ENCODE peak calls at places on chromosomes 6 and 20, in four cellular contexts. C is IMR-90, A is mesendoderm, F is H1. S is an unnamed sample.

GRCh38 chr6:137749595-137750215 is 117.4 kb upstream of the TNFAIP3 start:
- DNase-seq in C (peak; percentile 21), A (no peak), F (no peak), S (no peak)

GRCh38 chr20:2246081-2246491 is 49.7 kb upstream of the TGM3 start:
- DNase-seq in C (no peak), A (peak; percentile 18), F (no peak), S (peak; percentile 38)

GRCh38 chr20:7361321-7361720 is 578.9 kb downstream of the HAO1 start:
- DNase-seq in C (no peak), A (no peak), F (no peak), S (no peak)

GRCh38 chr6:79878142-79878748 is 69.1 kb downstream of the ELOVL4 start:
- DNase-seq in C (no peak), A (no peak), F (no peak), S (no peak)

GRCh38 chr6:116286773-116287358 is 7.1 kb upstream of the TSPYL1 start:
- DNase-seq in C (peak; percentile 25), A (no peak), F (no peak), S (no peak)

GRCh38 chr20:23946206-23946605 is 42.4 kb downstream of the GGTLC1 start:
- DNase-seq in C (no peak), A (no peak), F (no peak), S (no peak)

GRCh38 chr6:101114703-101115102 is 233.6 kb upstream of the ASCC3 start:
- DNase-seq in C (peak; percentile 20), A (peak; percentile 68), F (no peak), S (no peak)

GRCh38 chr20:59013031-59013951 is 5.9 kb upstream of the TUBB1 start:
- DNase-seq in C (no peak), A (no peak), F (peak; percentile 35), S (no peak)

GRCh38 chr6:149567194-149567586 is 1.0 kb downstream of the GINM1 start:
- DNase-seq in C (no peak), A (no peak), F (no peak), S (no peak)

GRCh38 chr6:151389640-151390275 is 1.6 kb downstream of the ZBTB2 start:
- DNase-seq in C (peak; percentile 59), A (peak; percentile 88), F (no peak), S (peak; percentile 45)

GRCh38 chr6:151948007-151948745 is 140.7 kb downstream of the ESR1 start:
- DNase-seq in C (no peak), A (peak; percentile 21), F (no peak), S (no peak)

GRCh38 chr20:9474835-9475413 is 39.5 kb upstream of the LAMP5 start:
- DNase-seq in C (peak; percentile 53), A (no peak), F (no peak), S (no peak)

GRCh38 chr20:11993886-11994466 is 76.3 kb downstream of the BTBD3 start:
- DNase-seq in C (no peak), A (peak; percentile 83), F (no peak), S (peak; percentile 38)

GRCh38 chr6:55704421-55704820 is 125.4 kb upstream of the HMGCLL1 start:
- DNase-seq in C (peak; percentile 82), A (peak; percentile 3), F (no peak), S (no peak)

GRCh38 chr6:18439581-18439980 is 52.4 kb downstream of the RNF144B start:
- DNase-seq in C (no peak), A (no peak), F (no peak), S (no peak)

GRCh38 chr20:52031574-52032303 is 159.8 kb downstream of the ZFP64 start:
- DNase-seq in C (peak; percentile 88), A (peak; percentile 16), F (no peak), S (no peak)

GRCh38 chr6:40232698-40233097 is 298.4 kb upstream of the MOCS1 start:
- DNase-seq in C (no peak), A (peak; percentile 10), F (no peak), S (no peak)

DNA sequence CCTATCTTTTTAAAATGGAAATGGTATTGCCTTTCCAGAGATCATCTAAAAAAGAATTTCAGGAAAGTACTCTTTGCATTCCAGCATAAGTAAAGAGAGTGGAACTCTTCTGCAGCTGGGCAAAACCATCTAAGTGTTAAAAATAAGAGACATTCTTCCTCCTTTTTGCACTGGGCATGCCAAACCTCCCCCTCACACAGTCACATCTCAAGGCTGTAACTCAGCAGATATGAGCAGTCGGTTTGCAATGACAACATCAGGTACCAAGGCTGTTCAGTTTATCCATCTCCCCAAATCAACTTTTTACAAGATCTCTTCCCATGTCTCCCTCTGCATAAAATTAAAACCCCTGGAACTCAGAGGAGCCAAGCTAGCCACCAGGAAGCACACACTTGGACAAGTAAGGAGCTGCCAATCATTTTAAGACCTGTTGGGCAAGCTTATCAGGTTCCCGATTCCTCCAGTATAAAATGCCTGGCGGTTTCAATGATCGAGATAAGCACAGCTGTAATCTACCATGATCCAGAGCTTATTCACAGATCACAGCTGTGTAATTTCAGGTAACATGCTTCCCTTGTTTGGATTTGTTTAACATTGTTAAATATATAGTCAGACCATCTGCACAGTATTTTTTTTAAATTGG is 23.2 kb downstream of the ID4 start:
- DNase-seq in C (no peak), A (no peak), F (no peak), S (no peak)
- H4K5ac ChIP-seq in C (no peak overlapping the region), A (no peak overlapping the region), F (no peak overlapping the region), S (no peak overlapping the region)

GRCh38 chr20:63469019-63469712 is 3.3 kb downstream of the KCNQ2 start:
- DNase-seq in C (no peak), A (no peak), F (no peak), S (no peak)
- H2BK15ac ChIP-seq in C (no peak overlapping the region), A (no peak overlapping the region), F (no peak overlapping the region), S (no peak overlapping the region)

GRCh38 chr6:140774080-140774505 is 1358.6 kb upstream of the GJE1 start:
- DNase-seq in C (peak; percentile 91), A (peak; percentile 12), F (no peak), S (no peak)
- H3K18ac ChIP-seq in C (no peak overlapping the region), A (no peak overlapping the region), F (no peak overlapping the region), S (no peak overlapping the region)

DNA sequence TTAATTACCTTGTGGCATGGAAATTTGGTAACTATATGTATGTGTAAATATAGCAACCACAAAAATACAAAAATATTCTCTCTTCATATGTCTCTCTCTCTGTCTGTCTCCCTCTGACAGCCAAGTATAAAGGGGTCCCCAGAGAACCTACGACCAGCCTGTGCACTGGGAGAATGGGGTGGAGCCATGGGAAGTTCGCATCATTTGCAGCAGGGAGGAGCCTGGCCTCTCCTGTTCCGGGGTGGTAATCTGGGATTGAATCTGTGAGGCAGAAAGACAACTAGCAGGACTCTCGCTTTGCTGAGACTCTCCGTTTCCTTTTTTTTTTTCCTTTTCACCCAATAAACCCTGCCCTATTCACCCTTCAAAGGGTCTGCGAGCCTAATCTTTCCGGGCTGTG is 1109.1 kb downstream of the HACE1 start:
- DNase-seq in C (no peak), A (no peak), F (no peak), S (peak; percentile 44)
- H4K5ac ChIP-seq in C (no peak overlapping the region), A (no peak overlapping the region), F (no peak overlapping the region), S (no peak overlapping the region)

DNA sequence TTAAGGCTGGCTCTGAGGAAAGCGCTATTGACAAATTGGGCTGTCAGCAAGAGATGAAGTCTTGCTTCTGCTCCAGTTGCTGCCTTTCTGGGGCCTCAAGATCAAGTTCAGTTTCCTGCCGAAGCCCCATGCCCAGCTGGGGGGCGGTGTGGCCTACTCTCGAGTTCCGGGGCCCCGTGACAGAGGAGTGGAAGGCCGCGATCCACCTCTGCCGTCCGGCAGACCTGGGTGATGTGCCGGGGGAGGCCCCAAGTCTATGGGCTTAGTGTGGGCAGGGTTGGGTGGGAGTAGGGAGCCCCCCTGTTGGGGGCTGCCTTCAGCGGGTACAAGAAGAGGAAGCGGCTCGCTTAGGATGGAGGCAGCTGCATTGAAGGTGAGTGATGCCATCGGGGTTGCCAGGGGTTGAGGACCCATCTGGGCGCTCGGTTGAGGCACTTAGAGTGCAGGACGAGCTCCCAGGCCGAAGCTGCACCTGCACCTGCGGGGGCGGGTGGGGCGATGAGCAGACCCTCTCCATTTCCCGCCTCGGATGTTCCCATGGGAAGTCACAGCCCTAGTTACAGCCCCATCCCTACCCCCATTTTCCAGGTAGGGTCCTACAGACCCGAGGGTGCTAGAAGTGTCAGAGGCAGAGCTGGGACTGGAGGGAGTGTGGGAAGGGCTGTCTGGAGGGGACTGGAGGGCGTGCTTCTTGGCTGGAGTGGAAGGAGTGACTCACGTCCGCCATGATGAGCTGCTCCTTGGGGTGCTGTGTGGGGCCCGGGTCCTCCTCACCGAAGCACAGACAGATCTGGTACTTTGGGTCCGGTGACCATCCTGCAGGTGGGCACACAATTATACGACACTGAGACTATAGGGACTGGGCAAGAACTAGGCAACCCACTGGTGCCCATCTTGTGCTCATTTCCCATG is 2.9 kb upstream of the FOXS1 start:
- DNase-seq in C (no peak), A (no peak), F (no peak), S (no peak)
- H2BK15ac ChIP-seq in C (no peak overlapping the region), A (no peak overlapping the region), F (no peak overlapping the region), S (no peak overlapping the region)

GRCh38 chr6:157631388-157631787 is 191.7 kb upstream of the SNX9 start:
- DNase-seq in C (peak; percentile 26), A (peak; percentile 24), F (no peak), S (no peak)
- H3K18ac ChIP-seq in C (no peak overlapping the region), A (no peak overlapping the region), F (no peak overlapping the region), S (no peak overlapping the region)

S was measured in H9.